ENCODE peak calls at places on chromosomes 3 and 15, in nine cellular contexts. Y is stomach, D is K562, O is sigmoid colon, U is endothelial cell of umbilical vein, K is uterus, N is HepG2, X is HCT116, H is A549. E is an unnamed sample.

GRCh38 chr3:165624761-165625160 is 212.5 kb downstream of the BCHE start:
- DNase-seq in U (peak), Y (no peak), O (no peak), K (no peak), X (no peak), D (no peak), H (peak), N (no peak), E (no peak)

GRCh38 chr3:77370413-77370812 is 330.5 kb downstream of the ROBO2 start:
- DNase-seq in N (no peak), X (no peak), K (no peak), O (no peak), U (no peak), Y (no peak), H (no peak), D (no peak), E (no peak)

GRCh38 chr3:13039286-13039896 is 33.8 kb downstream of the IQSEC1 start:
- DNase-seq in D (no peak), Y (no peak), U (no peak), X (no peak), O (no peak), H (no peak), N (no peak), K (no peak), E (no peak)

GRCh38 chr3:196422976-196423781 is 9.0 kb downstream of the UBXN7 start:
- DNase-seq in H (no peak), D (peak), K (peak), U (peak), X (no peak), Y (peak), N (no peak), O (peak), E (peak)

GRCh38 chr3:112395166-112395894 is 62.4 kb downstream of the CD200 start:
- DNase-seq in O (no peak), X (no peak), U (peak), D (no peak), K (no peak), H (no peak), N (no peak), Y (no peak), E (no peak)

GRCh38 chr15:40252141-40252437 is 13.2 kb downstream of the PAK6 start:
- DNase-seq in U (no peak), Y (no peak), N (no peak), X (no peak), K (no peak), H (no peak), O (no peak), D (no peak), E (no peak)

GRCh38 chr3:171781711-171782127 is 28.6 kb downstream of the PLD1 start:
- DNase-seq in H (no peak), Y (no peak), N (peak), D (no peak), O (no peak), U (peak), K (no peak), X (no peak), E (no peak)

GRCh38 chr3:102006812-102007485 is 157.6 kb downstream of the NFKBIZ start:
- DNase-seq in H (peak), X (no peak), K (peak), N (no peak), D (no peak), O (peak), U (peak), Y (no peak), E (no peak)

GRCh38 chr3:114441386-114441785 is 147.6 kb downstream of the TIGIT start:
- DNase-seq in H (no peak), D (no peak), U (no peak), K (no peak), Y (no peak), X (no peak), O (no peak), N (no peak), E (no peak)

GRCh38 chr3:167684389-167684993 is 30.7 kb upstream of the WDR49 start:
- DNase-seq in H (peak), N (peak), K (peak), X (peak), O (no peak), D (peak), Y (no peak), U (peak), E (no peak)

GRCh38 chr3:150130404-150131100 is 159.9 kb upstream of the PFN2 start:
- DNase-seq in H (no peak), O (no peak), U (no peak), Y (no peak), D (no peak), K (no peak), X (no peak), N (no peak), E (no peak)

GRCh38 chr3:52800079-52800478 is 5.5 kb downstream of the ITIH3 start:
- DNase-seq in N (no peak), D (no peak), X (no peak), U (no peak), H (no peak), O (no peak), K (no peak), Y (no peak), E (no peak)

GRCh38 chr3:55608266-55608937 is 121.3 kb upstream of the WNT5A start:
- DNase-seq in Y (no peak), U (no peak), K (no peak), N (no peak), X (no peak), H (no peak), O (no peak), D (no peak), E (no peak)

DNA sequence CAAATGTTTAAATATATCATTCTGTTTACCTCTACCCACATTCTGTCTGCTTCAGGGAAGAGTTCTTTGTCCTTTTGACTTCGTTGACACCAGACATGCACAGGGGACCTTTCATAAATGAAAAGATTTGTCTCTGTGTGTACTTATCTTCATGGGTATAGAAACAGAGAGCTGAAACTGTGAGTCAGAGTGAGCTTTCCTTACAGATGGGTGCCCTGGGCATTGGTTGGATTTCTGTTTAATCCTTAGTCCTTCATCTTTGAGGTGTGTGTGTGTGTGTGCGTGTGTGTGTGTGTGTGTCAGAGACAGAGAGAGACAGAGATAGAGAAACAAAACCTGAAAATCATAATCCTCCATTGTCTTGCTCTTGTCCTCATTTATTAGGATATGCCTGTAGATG is 517.4 kb downstream of the TUSC7 start:
- DNase-seq in X (no peak), D (no peak), H (no peak), Y (no peak), U (no peak), O (no peak), K (no peak), N (no peak), E (no peak)
- H3K4me3 ChIP-seq in X (no peak), D (no peak), H (no peak), Y (no peak), U (no peak), O (no peak), K (no peak), N (no peak), E (no peak)

GRCh38 chr3:190182418-190183043 is 61.8 kb upstream of the P3H2 start:
- DNase-seq in D (no peak), K (no peak), H (peak), X (no peak), Y (no peak), N (no peak), O (no peak), U (no peak), E (no peak)
- TF ChIP-seq POLR2A in D (no peak), K (no peak), H (no peak), X (no peak), Y (no peak), N (no peak), O (no peak), U (no peak), E (no peak)

DNA sequence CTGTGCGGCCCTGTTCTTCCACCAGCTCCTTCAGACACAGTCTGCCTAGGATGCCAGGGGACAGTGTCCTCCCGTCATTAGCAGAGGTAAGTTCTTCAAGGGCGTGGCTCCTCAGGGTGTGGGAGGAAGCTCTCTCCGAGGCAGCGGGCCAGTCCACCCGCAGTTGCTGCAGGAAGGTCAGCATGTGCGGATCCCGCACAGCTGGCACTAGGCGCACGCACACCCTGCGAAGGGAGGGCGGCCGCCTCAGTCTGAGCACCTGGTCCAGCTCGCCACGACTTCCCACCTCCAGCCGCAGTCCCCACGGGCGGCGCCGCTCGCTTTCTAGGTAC is 768 bp downstream of the DALRD3 start:
- DNase-seq in H (no peak), O (peak), D (peak), K (no peak), U (peak), X (no peak), Y (no peak), N (no peak), E (no peak)
- H3K4me3 ChIP-seq in H (peak), O (peak), D (peak), K (peak), U (peak), X (peak), Y (peak), N (peak), E (peak)

GRCh38 chr3:63967675-63968611 is 55.4 kb downstream of the PSMD6 start:
- DNase-seq in U (peak), N (peak), O (peak), K (peak), Y (no peak), D (peak), X (no peak), H (no peak), E (no peak)
- TF ChIP-seq POLR2A in U (no peak), N (peak), O (no peak), K (no peak), Y (no peak), D (no peak), X (no peak), H (no peak), E (no peak)

DNA sequence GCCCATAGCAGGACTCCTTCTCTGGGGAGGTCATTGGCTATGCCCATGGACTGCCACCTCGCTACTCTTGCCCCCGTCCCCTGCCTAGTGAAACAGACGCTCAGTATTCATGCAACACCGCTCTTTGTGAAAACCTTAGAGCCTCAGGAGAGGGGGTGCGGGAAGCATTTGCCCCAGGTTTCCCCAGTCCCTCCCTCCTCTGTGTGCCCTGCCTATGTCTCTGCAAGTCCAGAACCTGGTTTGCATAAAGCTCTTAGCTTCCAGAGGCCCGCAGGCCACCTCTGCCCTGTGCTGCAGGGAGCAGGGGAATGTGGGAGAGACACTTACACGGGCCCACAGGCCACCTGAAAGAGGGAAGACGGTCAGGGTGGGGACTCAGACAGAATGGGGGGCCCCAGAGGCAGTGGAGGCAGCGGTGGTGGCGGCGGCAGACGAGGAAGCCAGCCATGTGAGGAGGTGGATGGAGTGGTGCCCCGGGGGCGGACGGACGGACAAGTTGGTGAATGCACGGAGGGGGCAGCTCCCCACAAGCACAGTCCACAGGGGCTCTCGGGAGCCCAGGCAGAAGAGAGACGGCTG is 33.8 kb upstream of the CTSH start:
- DNase-seq in H (no peak), U (no peak), O (no peak), N (no peak), Y (no peak), K (no peak), D (no peak), X (no peak), E (no peak)
- H3K4me3 ChIP-seq in H (no peak), U (no peak), O (no peak), N (no peak), Y (no peak), K (no peak), D (no peak), X (no peak), E (no peak)

GRCh38 chr3:128727059-128727458 is 1.1 kb downstream of the RAB7A start:
- DNase-seq in O (no peak), X (no peak), D (no peak), U (no peak), N (no peak), K (no peak), H (no peak), Y (no peak), E (no peak)

GRCh38 chr3:128725547-128725931 is 444 bp upstream of the RAB7A start:
- DNase-seq in D (no peak), N (no peak), Y (no peak), H (no peak), K (no peak), U (no peak), X (no peak), O (no peak), E (no peak)

GRCh38 chr3:128726691-128727031 is 678 bp downstream of the RAB7A start:
- DNase-seq in Y (peak), X (no peak), K (peak), O (peak), N (peak), U (peak), D (no peak), H (peak), E (peak)

GRCh38 chr3:128727485-128727884 is 1.5 kb downstream of the RAB7A start:
- DNase-seq in X (no peak), N (no peak), Y (no peak), U (no peak), D (no peak), K (no peak), O (no peak), H (no peak), E (no peak)

DNA sequence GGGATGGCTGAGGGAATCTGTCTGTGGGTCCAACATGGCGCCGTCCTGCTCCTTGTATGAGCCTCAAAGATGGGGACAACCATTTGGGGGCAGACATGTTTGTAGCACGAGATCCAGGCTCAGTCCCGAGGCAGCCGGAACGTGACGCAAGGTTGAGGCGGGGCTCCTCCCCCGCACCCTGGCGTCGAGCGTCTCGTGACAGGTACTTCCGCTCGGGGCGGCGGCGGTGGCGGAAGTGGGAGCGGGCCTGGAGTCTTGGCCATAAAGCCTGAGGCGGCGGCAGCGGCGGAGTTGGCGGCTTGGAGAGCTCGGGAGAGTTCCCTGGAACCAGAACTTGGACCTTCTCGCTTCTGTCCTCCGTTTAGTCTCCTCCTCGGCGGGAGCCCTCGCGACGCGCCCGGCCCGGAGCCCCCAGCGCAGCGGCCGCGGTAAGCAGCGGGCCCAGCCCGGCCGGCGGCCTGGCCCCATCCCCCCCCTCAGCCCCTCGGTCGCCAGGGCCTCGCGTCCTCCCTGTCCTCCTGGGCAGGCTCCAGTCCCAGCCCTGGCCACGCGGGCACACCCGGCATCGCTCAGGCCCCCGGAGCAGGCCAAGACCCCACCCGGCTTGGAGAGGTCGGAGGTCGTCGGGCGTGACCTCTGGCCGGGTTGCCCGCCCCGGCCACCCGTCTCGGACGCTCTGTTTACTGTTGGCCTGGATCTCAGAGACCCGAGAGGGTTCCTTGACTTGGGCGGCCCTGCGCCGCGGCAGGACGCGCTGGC is at the start of gene RAB7A:
- DNase-seq in N (peak), K (peak), D (peak), Y (peak), O (peak), U (peak), H (peak), X (peak), E (peak)
- TF ChIP-seq POLR2A in N (peak), K (peak), D (peak), Y (peak), O (peak), U (peak), H (peak), X (peak), E (peak)

DNA sequence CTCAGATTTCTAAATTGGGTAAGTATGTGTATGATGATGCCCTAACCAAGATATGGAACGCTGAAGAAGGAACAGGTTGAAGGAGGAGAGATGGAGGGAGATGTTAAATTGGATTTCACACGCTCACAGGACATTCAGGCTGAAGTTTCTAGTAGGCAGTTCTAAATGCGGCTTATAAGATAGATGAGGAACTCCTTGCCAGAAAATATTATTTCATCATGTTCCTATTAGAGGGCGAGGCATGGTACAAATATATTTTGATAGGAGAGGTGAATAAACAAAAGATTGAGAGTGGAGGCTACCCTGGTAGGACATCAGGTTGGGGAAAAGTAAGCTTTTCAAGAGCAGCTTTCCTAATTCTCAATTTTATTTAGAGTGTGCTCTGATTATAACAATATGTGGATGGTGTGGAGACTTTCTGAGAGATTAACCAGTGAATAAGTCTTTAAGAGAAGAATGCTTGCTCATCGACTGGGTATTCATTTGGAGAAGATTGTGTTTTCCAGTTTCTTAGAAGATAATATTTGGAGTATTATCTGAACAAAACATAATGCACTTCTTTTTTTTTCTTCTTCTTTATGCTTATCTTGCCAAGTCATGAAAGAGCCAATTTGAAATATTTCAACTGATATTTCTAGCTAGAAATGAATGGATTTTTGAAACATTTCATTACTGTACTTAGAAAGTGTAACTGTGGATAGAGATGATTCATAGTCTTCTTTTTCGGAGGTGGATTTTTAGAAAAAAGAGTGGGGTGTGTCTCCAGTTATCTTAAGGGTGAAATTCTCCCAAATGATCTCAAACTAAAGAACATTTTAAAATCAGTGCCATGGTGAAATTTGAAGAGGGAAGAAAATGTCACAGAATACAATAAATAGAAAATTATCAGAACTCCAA is 88.5 kb downstream of the B3GALNT1 start:
- DNase-seq in U (no peak), Y (no peak), N (no peak), H (no peak), K (no peak), D (no peak), X (no peak), O (no peak), E (no peak)
- H3K4me3 ChIP-seq in U (no peak), Y (no peak), N (no peak), H (no peak), K (no peak), D (no peak), X (no peak), O (no peak), E (no peak)

GRCh38 chr15:65386376-65386775 is 8.6 kb upstream of the IGDCC3 start:
- DNase-seq in O (no peak), U (no peak), H (no peak), Y (no peak), X (no peak), D (no peak), K (no peak), N (no peak), E (no peak)
- TF ChIP-seq POLR2A in O (no peak), U (no peak), H (no peak), Y (no peak), X (no peak), D (no peak), K (no peak), N (no peak), E (no peak)

DNA sequence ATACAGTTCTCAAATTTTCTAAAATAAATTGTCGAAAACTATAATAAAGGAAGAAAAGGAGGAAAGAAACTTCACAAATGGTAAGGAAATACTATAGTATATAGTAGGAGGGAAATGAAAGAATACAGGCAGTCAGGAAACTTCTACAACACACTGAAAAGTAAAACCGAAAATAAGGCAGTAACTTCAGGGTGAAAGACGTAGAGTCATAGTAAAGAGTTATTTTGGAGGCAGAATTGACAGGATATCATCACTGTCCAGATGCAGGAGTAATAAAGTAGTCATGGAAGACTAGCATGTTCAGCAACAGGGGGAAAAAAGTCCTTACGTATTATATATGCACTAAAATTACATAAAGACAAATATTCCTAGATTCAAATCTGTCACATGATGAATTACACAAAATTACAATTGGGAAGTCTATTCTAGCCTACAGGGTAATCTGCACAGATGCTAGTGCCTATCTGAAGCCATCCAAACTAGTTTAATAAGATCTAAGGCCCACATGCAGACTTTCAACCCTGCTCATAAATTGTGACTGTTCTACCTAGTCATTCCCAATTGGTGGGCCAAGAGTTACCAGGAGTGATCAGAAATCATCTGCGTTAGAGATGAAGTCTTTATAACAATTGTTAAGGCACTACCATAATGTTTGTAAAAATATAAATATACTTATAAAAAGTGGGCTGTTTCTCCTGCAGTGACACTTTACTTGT is 14.0 kb downstream of the VPS13C start:
- DNase-seq in D (no peak), H (no peak), Y (no peak), O (no peak), K (no peak), U (no peak), N (no peak), X (no peak), E (no peak)
- H3K4me3 ChIP-seq in D (no peak), H (no peak), Y (no peak), O (no peak), K (no peak), U (no peak), N (no peak), X (no peak), E (peak)

E was measured in gastrocnemius medialis.